ENCODE peak calls at places on chromosome 9, in six cellular contexts. W is NCI-H1092; N is transverse colon; I is SHP77; Z is activated gamma-delta T cell treated with anti-CD3 and anti-CD28 coated beads, Interleukin-2, amount 50 U/mL, for 16 hours; G is activated CD8-positive, alpha-beta memory T cell treated with anti-CD3 and anti-CD28 coated beads for 24 hours. D is an unnamed sample.

GRCh38 chr9:117729375-117729774 is 25.2 kb downstream of the TLR4 start:
- DNase-seq in W (no peak), N (no peak), I (no peak), Z (no peak), G (no peak), D (no peak)

GRCh38 chr9:105007143-105007542 is 79.2 kb upstream of the ABCA1 start:
- DNase-seq in W (no peak), N (peak), I (no peak), Z (no peak), G (no peak), D (no peak)

GRCh38 chr9:127133739-127134167 is 11.3 kb upstream of the ANGPTL2 start:
- DNase-seq in W (no peak), N (peak), I (peak), Z (no peak), G (peak), D (no peak)

GRCh38 chr9:107293555-107294085 is 10.5 kb downstream of the RAD23B start:
- DNase-seq in W (no peak), N (no peak), I (no peak), Z (no peak), G (no peak), D (no peak)

GRCh38 chr9:129310666-129311350 is 132.7 kb upstream of the IER5L start:
- DNase-seq in W (no peak), N (no peak), I (no peak), Z (no peak), G (peak), D (no peak)

GRCh38 chr9:626591-626990 is 214.9 kb upstream of the DMRT1 start:
- DNase-seq in W (no peak), N (no peak), I (no peak), Z (no peak), G (no peak), D (no peak)

GRCh38 chr9:34318163-34318790 is 10.8 kb downstream of the KIF24 start:
- DNase-seq in W (no peak), N (no peak), I (no peak), Z (no peak), G (no peak), D (peak)

GRCh38 chr9:16705121-16705604 is 165.3 kb downstream of the BNC2 start:
- DNase-seq in W (no peak), N (peak), I (peak), Z (no peak), G (no peak), D (peak)